ENCODE peak calls at places on chromosome 7, in four cellular contexts. D, Z, Y and L are unnamed samples.

GRCh38 chr7:153920897-153921296 is 131.3 kb upstream of the DPP6 start:
- DNase-seq in D (no peak), Z (no peak), Y (no peak), L (no peak)

GRCh38 chr7:102834466-102834865 is 78.3 kb upstream of the LRRC17 start:
- DNase-seq in D (no peak), Z (no peak), Y (no peak), L (no peak)

GRCh38 chr7:99543081-99543671 is 8.7 kb downstream of the FAM200A start:
- DNase-seq in D (no peak), Z (no peak), Y (no peak), L (no peak)

GRCh38 chr7:45919231-45919825 is 1.7 kb downstream of the IGFBP3 start:
- DNase-seq in D (no peak), Z (no peak), Y (no peak), L (peak)

GRCh38 chr7:85102813-85103350 is 84.0 kb downstream of the SEMA3D start:
- DNase-seq in D (no peak), Z (peak), Y (peak), L (no peak)

GRCh38 chr7:92830532-92831110 is 5.8 kb downstream of the CDK6 start:
- DNase-seq in D (no peak), Z (no peak), Y (peak), L (no peak)

GRCh38 chr7:99381664-99382075 is 7.1 kb downstream of the ARPC1B start:
- DNase-seq in D (peak), Z (no peak), Y (no peak), L (no peak)

GRCh38 chr7:4712371-4713182 is 30.5 kb downstream of the FOXK1 start:
- DNase-seq in D (peak), Z (peak), Y (peak), L (peak)

GRCh38 chr7:98997836-98998235 is 119.5 kb downstream of the TRRAP start:
- DNase-seq in D (no peak), Z (no peak), Y (peak), L (peak)

GRCh38 chr7:1144269-1144771 is 15.7 kb downstream of the ZFAND2A start:
- DNase-seq in D (peak), Z (peak), Y (peak), L (peak)
- H3K4me3 ChIP-seq in D (peak), Z (no peak), Y (no peak), L (no peak)

GRCh38 chr7:78787854-78788253 is 665.6 kb downstream of the MAGI2 start:
- DNase-seq in D (no peak), Z (no peak), Y (no peak), L (no peak)

GRCh38 chr7:78794101-78794500 is 659.4 kb downstream of the MAGI2 start:
- DNase-seq in D (no peak), Z (no peak), Y (peak), L (no peak)

GRCh38 chr7:78792624-78793023 is 660.8 kb downstream of the MAGI2 start:
- DNase-seq in D (no peak), Z (no peak), Y (no peak), L (no peak)

GRCh38 chr7:78786055-78786454 is 667.4 kb downstream of the MAGI2 start:
- DNase-seq in D (no peak), Z (no peak), Y (no peak), L (no peak)

DNA sequence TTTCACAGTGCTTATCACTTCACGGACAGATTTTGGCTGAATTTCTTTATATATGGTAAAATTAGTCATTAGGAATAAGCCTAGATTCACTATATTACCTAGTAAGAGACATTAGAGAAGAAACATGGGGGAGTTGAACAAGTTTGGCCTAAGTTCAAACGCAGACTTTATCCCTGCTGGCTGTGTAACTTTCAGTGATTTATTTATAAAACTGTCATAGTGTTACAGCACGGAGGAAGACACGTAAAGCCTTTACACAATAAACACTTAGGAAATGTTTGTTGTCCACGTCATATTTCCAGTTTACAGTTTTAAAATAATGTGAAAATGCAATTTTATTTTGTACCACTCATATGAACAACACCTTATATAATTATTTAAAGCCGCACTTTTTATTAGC is 661.5 kb downstream of the MAGI2 start:
- DNase-seq in D (no peak), Z (peak), Y (no peak), L (no peak)
- H3K4me3 ChIP-seq in D (no peak), Z (no peak), Y (no peak), L (no peak)

DNA sequence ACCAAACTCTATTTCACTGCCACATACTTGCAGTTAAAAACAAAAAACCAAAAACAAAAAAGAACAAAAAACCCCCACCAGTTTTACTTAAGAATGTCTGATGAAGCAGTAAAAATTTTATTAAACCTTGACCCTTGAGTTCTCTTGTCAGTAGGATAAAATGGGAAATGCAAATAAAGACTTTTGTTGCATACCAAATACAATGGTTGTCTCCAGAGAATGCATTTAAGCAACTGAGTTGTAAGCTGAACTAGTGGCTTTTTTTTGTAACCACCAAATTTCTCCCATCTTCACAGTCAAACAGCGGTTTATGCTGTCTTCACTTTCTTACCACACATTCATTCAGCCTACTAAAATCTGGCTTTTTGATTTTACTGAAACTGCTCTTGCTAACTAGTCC is 3.1 kb downstream of the SYPL1 start:
- DNase-seq in D (no peak), Z (no peak), Y (no peak), L (no peak)
- H3K4me3 ChIP-seq in D (no peak), Z (no peak), Y (no peak), L (no peak)

GRCh38 chr7:139730746-139731612 is 46.8 kb downstream of the HIPK2 start:
- DNase-seq in D (no peak), Z (peak), Y (peak), L (no peak)
- H3K4me3 ChIP-seq in D (no peak), Z (no peak), Y (no peak), L (peak)

GRCh38 chr7:8871716-8872115 is 438.3 kb downstream of the NXPH1 start:
- DNase-seq in D (no peak), Z (no peak), Y (no peak), L (no peak)
- H3K4me3 ChIP-seq in D (no peak), Z (no peak), Y (no peak), L (no peak)

GRCh38 chr7:114416089-114416990 is 1.7 kb downstream of the FOXP2 start:
- DNase-seq in D (no peak), Z (no peak), Y (no peak), L (no peak)
- H3K4me3 ChIP-seq in D (no peak), Z (no peak), Y (peak), L (no peak)

DNA sequence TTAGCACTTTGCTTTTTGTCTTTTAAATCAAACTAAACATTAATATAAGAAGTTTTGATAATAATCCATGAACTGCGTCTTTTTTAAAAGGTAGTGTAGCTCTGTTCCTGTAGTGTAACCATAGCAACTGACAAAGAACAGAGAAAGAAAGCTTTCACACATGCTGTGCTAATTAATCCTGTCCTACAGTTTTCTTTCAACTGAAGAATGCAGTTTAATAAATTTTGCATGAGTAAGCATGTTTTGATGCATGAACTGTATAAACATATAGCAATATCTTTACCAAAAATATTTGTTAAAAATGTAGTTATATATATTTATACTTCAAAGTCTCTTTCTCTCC is 311.6 kb upstream of the FZD1 start:
- DNase-seq in D (no peak), Z (no peak), Y (no peak), L (no peak)
- H3K4me3 ChIP-seq in D (no peak), Z (no peak), Y (no peak), L (no peak)

DNA sequence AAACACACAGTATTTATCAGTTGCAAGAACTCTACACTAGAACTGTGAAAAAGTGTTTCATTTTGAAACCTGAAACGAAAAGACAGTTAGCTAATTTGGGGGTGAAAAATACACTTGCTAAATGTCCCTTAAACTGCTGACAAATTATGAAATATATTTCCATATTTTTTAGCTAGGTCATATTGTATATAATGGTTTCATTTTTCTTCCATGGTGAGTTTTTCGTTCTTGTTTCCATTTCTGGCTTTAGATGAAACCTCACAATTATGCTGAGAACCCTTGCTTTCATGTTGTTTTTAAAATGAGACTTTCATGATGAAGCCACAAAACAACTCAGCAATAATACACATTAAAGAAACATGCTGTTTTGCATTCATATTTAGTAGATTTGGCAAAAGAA is 46.7 kb upstream of the ITGB8 start:
- DNase-seq in D (no peak), Z (no peak), Y (no peak), L (no peak)
- H3K4me3 ChIP-seq in D (no peak), Z (no peak), Y (no peak), L (no peak)